ENCODE peak calls at places on chromosomes 12 and 14, in nine cellular contexts. One of them, this sample, is unnamed.
A peak's percentile ranks its signal among the peaks of the same experiment; 100 is the strongest.

GRCh38 chr12:100860611-100861010 is 66.0 kb downstream of the ANO4 start:
- DNase-seq in myocyte: no peak
- DNase-seq in NCI-H1092 treated with DMSO at 0.1 percent for 48 hours: no peak
- DNase-seq in CD8-positive, alpha-beta T cell: no peak
- DNase-seq in HTR-8/SVneo: no peak
- DNase-seq in LoVo: no peak
- DNase-seq in stimulated activated CD8-positive, alpha-beta memory T cell treated with anti-CD3 and anti-CD28 coated beads, Interleukin-15, amount 100 ng/mL, for 1 hour: no peak
- DNase-seq in substantia nigra: no peak
- DNase-seq in activated T-cell treated with anti-CD3 and anti-CD28 coated beads, Interleukin-2, amount 50 U/mL, for 72 hours: no peak
- DNase-seq in this sample: no peak

GRCh38 chr12:67813509-67813908 is 165.0 kb downstream of the DYRK2 start:
- DNase-seq in NCI-H1092 treated with DMSO at 0.1 percent for 48 hours: no peak
- DNase-seq in HTR-8/SVneo: no peak
- DNase-seq in stimulated activated CD8-positive, alpha-beta memory T cell treated with anti-CD3 and anti-CD28 coated beads, Interleukin-15, amount 100 ng/mL, for 1 hour: no peak
- DNase-seq in myocyte: no peak
- DNase-seq in activated T-cell treated with anti-CD3 and anti-CD28 coated beads, Interleukin-2, amount 50 U/mL, for 72 hours: no peak
- DNase-seq in LoVo: no peak
- DNase-seq in CD8-positive, alpha-beta T cell: no peak
- DNase-seq in substantia nigra: no peak
- DNase-seq in this sample: no peak

GRCh38 chr12:132611620-132612019 is 1.2 kb upstream of the LRCOL1 start:
- DNase-seq in NCI-H1092 treated with DMSO at 0.1 percent for 48 hours: no peak
- DNase-seq in LoVo: no peak
- DNase-seq in substantia nigra: no peak
- DNase-seq in activated T-cell treated with anti-CD3 and anti-CD28 coated beads, Interleukin-2, amount 50 U/mL, for 72 hours: no peak
- DNase-seq in HTR-8/SVneo: no peak
- DNase-seq in myocyte: no peak
- DNase-seq in CD8-positive, alpha-beta T cell: no peak
- DNase-seq in stimulated activated CD8-positive, alpha-beta memory T cell treated with anti-CD3 and anti-CD28 coated beads, Interleukin-15, amount 100 ng/mL, for 1 hour: no peak
- DNase-seq in this sample: no peak

GRCh38 chr14:105532735-105533141 is 6.4 kb downstream of the TMEM121 start:
- DNase-seq in stimulated activated CD8-positive, alpha-beta memory T cell treated with anti-CD3 and anti-CD28 coated beads, Interleukin-15, amount 100 ng/mL, for 1 hour: no peak
- DNase-seq in CD8-positive, alpha-beta T cell: no peak
- DNase-seq in myocyte: peak; percentile 32
- DNase-seq in substantia nigra: no peak
- DNase-seq in activated T-cell treated with anti-CD3 and anti-CD28 coated beads, Interleukin-2, amount 50 U/mL, for 72 hours: peak; percentile 23
- DNase-seq in HTR-8/SVneo: no peak
- DNase-seq in NCI-H1092 treated with DMSO at 0.1 percent for 48 hours: no peak
- DNase-seq in LoVo: peak; percentile 14
- DNase-seq in this sample: no peak

GRCh38 chr14:32897724-32898064 is 41.0 kb upstream of the NPAS3 start:
- DNase-seq in activated T-cell treated with anti-CD3 and anti-CD28 coated beads, Interleukin-2, amount 50 U/mL, for 72 hours: no peak
- DNase-seq in LoVo: no peak
- DNase-seq in CD8-positive, alpha-beta T cell: no peak
- DNase-seq in HTR-8/SVneo: no peak
- DNase-seq in NCI-H1092 treated with DMSO at 0.1 percent for 48 hours: no peak
- DNase-seq in substantia nigra: no peak
- DNase-seq in myocyte: no peak
- DNase-seq in stimulated activated CD8-positive, alpha-beta memory T cell treated with anti-CD3 and anti-CD28 coated beads, Interleukin-15, amount 100 ng/mL, for 1 hour: no peak
- DNase-seq in this sample: no peak

GRCh38 chr12:71967176-71967575 is 28.5 kb downstream of the TPH2 start:
- DNase-seq in activated T-cell treated with anti-CD3 and anti-CD28 coated beads, Interleukin-2, amount 50 U/mL, for 72 hours: no peak
- DNase-seq in LoVo: no peak
- DNase-seq in substantia nigra: no peak
- DNase-seq in CD8-positive, alpha-beta T cell: no peak
- DNase-seq in myocyte: peak; percentile 5
- DNase-seq in stimulated activated CD8-positive, alpha-beta memory T cell treated with anti-CD3 and anti-CD28 coated beads, Interleukin-15, amount 100 ng/mL, for 1 hour: no peak
- DNase-seq in HTR-8/SVneo: no peak
- DNase-seq in NCI-H1092 treated with DMSO at 0.1 percent for 48 hours: no peak
- DNase-seq in this sample: no peak

GRCh38 chr12:52813203-52813819 is 605 bp downstream of the KRT4 start:
- DNase-seq in substantia nigra: no peak
- DNase-seq in activated T-cell treated with anti-CD3 and anti-CD28 coated beads, Interleukin-2, amount 50 U/mL, for 72 hours: no peak
- DNase-seq in stimulated activated CD8-positive, alpha-beta memory T cell treated with anti-CD3 and anti-CD28 coated beads, Interleukin-15, amount 100 ng/mL, for 1 hour: no peak
- DNase-seq in LoVo: no peak
- DNase-seq in HTR-8/SVneo: no peak
- DNase-seq in CD8-positive, alpha-beta T cell: no peak
- DNase-seq in myocyte: no peak
- DNase-seq in NCI-H1092 treated with DMSO at 0.1 percent for 48 hours: no peak
- DNase-seq in this sample: no peak

GRCh38 chr12:74227846-74228545 is 309.6 kb upstream of the ATXN7L3B start:
- DNase-seq in NCI-H1092 treated with DMSO at 0.1 percent for 48 hours: no peak
- DNase-seq in LoVo: no peak
- DNase-seq in CD8-positive, alpha-beta T cell: no peak
- DNase-seq in substantia nigra: no peak
- DNase-seq in myocyte: no peak
- DNase-seq in stimulated activated CD8-positive, alpha-beta memory T cell treated with anti-CD3 and anti-CD28 coated beads, Interleukin-15, amount 100 ng/mL, for 1 hour: no peak
- DNase-seq in HTR-8/SVneo: no peak
- DNase-seq in activated T-cell treated with anti-CD3 and anti-CD28 coated beads, Interleukin-2, amount 50 U/mL, for 72 hours: no peak
- DNase-seq in this sample: no peak

This sample was measured in left colon.